ENCODE peak calls at places on chromosomes 11 and 22, in eight cellular contexts. L, Z, Q, K, J, G, F and O are unnamed samples.

GRCh38 chr22:39524089-39524752 is 3.9 kb downstream of the ATF4 start:
- DNase-seq in L (no peak), Z (no peak), Q (no peak), K (no peak), J (no peak), G (no peak), F (no peak), O (no peak)

GRCh38 chr11:44559207-44559943 is 6.1 kb upstream of the CD82 start:
- DNase-seq in L (peak), Z (no peak), Q (no peak), K (no peak), J (no peak), G (no peak), F (peak), O (no peak)

GRCh38 chr11:49208006-49208721 is at the start of gene FOLH1:
- DNase-seq in L (no peak), Z (no peak), Q (peak), K (no peak), J (no peak), G (peak), F (peak), O (no peak)

GRCh38 chr11:128424867-128425285 is 162.5 kb downstream of the ETS1 start:
- DNase-seq in L (no peak), Z (no peak), Q (no peak), K (peak), J (no peak), G (no peak), F (peak), O (no peak)

GRCh38 chr22:17781319-17782031 is 7.2 kb upstream of the BID start:
- DNase-seq in L (no peak), Z (no peak), Q (no peak), K (peak), J (peak), G (no peak), F (no peak), O (peak)

GRCh38 chr11:124069429-124070401 is 28.6 kb upstream of the OR10G7 start:
- DNase-seq in L (peak), Z (no peak), Q (no peak), K (peak), J (no peak), G (no peak), F (peak), O (no peak)

GRCh38 chr11:77082838-77083552 is 16.2 kb downstream of the CAPN5 start:
- DNase-seq in L (peak), Z (no peak), Q (no peak), K (no peak), J (peak), G (no peak), F (peak), O (no peak)

GRCh38 chr22:19210188-19210587 is 31.7 kb upstream of the SLC25A1 start:
- DNase-seq in L (no peak), Z (no peak), Q (no peak), K (no peak), J (no peak), G (no peak), F (no peak), O (no peak)

GRCh38 chr11:61294717-61295595 is at the start of gene VWCE:
- DNase-seq in L (peak), Z (no peak), Q (peak), K (peak), J (peak), G (peak), F (peak), O (peak)

GRCh38 chr11:119584193-119585037 is 144.6 kb downstream of the NECTIN1 start:
- DNase-seq in L (no peak), Z (peak), Q (peak), K (no peak), J (peak), G (no peak), F (no peak), O (peak)

GRCh38 chr11:69280994-69281393 is 13.0 kb upstream of the MYEOV start:
- DNase-seq in L (no peak), Z (no peak), Q (no peak), K (peak), J (peak), G (no peak), F (peak), O (peak)

GRCh38 chr11:113372317-113372716 is 15.3 kb upstream of the ANKK1 start:
- DNase-seq in L (no peak), Z (no peak), Q (no peak), K (no peak), J (no peak), G (no peak), F (no peak), O (no peak)

GRCh38 chr11:78876686-78877085 is 302.0 kb upstream of the NARS2 start:
- DNase-seq in L (no peak), Z (no peak), Q (no peak), K (no peak), J (no peak), G (no peak), F (no peak), O (no peak)
- TF ChIP-seq POLR2A in L (no peak), Z (no peak), Q (no peak), K (no peak), J (no peak), G (no peak), F (no peak), O (no peak)

GRCh38 chr11:65541093-65542010 is 16.5 kb downstream of the SCYL1 start:
- DNase-seq in L (no peak), Z (no peak), Q (no peak), K (no peak), J (peak), G (no peak), F (no peak), O (no peak)

GRCh38 chr11:65538915-65539374 is 14.1 kb downstream of the SCYL1 start:
- DNase-seq in L (no peak), Z (no peak), Q (no peak), K (no peak), J (no peak), G (no peak), F (peak), O (no peak)

GRCh38 chr11:65540290-65541092 is 15.6 kb downstream of the SCYL1 start:
- DNase-seq in L (peak), Z (peak), Q (peak), K (peak), J (peak), G (peak), F (peak), O (peak)

GRCh38 chr11:65538232-65538914 is 13.5 kb downstream of the SCYL1 start:
- DNase-seq in L (no peak), Z (no peak), Q (no peak), K (no peak), J (no peak), G (no peak), F (peak), O (no peak)

DNA sequence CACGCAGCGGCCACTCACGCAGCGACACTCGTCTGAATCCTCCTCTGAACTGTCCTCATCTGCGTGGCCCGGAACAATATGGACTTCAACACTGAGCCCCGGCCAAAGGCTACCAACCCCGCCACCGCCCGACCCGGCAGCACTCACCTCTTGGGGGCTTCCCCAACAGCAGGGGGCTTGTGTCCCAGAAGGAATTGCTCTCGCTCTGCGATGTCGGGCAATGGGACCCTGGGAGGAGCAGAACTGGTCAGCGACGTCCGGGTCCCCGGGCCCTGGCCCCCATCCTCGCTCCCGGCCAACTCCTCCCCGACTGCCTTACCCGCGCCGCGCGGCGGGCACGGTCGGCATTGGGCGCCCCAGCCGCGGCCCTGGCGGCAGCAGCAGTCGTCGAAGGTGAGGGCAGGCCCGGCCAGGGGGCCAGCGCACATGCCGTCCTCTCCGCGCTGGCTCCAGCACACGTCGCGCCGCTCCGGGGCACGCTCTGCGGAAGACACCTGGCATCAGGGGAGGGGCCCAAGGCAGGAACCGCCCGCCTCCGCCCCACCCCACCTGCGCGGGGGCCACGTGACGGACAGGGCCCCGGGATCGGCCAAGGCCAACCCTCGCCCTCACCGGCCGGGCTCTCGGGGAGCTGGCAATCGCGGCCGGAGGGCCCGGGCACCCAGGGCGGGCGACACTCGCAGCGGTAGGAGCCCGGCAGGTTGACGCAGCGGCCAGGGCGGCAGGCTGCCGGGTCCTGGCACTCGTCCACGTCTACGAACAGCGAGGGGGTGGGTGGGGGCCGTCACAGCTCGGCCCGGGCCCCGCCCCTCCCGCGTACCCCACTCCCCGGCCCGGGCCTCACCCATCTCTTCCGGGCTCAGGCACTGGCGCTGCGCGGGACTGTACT is 14.8 kb downstream of the SCYL1 start:
- DNase-seq in L (peak), Z (no peak), Q (peak), K (no peak), J (no peak), G (peak), F (no peak), O (no peak)
- TF ChIP-seq POLR2A in L (peak), Z (no peak), Q (no peak), K (no peak), J (peak), G (no peak), F (no peak), O (no peak)

GRCh38 chr22:30239421-30240405 is 6.8 kb downstream of the LIF start:
- DNase-seq in L (no peak), Z (no peak), Q (no peak), K (no peak), J (no peak), G (no peak), F (no peak), O (no peak)
- TF ChIP-seq POLR2A in L (no peak), Z (no peak), Q (no peak), K (no peak), J (no peak), G (no peak), F (no peak), O (no peak)

GRCh38 chr11:110366234-110366633 is 63.5 kb upstream of the FDX1 start:
- DNase-seq in L (no peak), Z (peak), Q (no peak), K (peak), J (peak), G (no peak), F (no peak), O (no peak)
- TF ChIP-seq POLR2A in L (no peak), Z (no peak), Q (no peak), K (no peak), J (no peak), G (no peak), F (no peak), O (no peak)